ENCODE peak calls at places on chromosomes 16 and 17, in ten cellular contexts. L is endodermal cell; M is activated CD4-positive, alpha-beta memory T cell treated with anti-CD3 and anti-CD28 coated beads for 36 hours; Z is AG09309; H is activated CD4-positive, CD25-positive, alpha-beta regulatory T cell; B is stomach; S is HTR-8/SVneo; F is NCI-H460; N is fibroblast of the aortic adventitia; E is anterior cingulate cortex. V is an unnamed sample.

GRCh38 chr16:76784530-76784929 is 406.5 kb upstream of the MON1B start:
- DNase-seq in F (no peak), B (no peak), S (no peak), N (no peak), E (no peak), Z (no peak), M (no peak), H (no peak), L (no peak), V (no peak)

GRCh38 chr16:67528222-67528869 is at the start of gene RIPOR1:
- DNase-seq in Z (no peak), N (no peak), L (peak), B (peak), E (peak), S (no peak), M (peak), F (peak), H (peak), V (no peak)

GRCh38 chr17:1180958-1181768 is 1.4 kb upstream of the ABR start:
- DNase-seq in H (no peak), Z (no peak), B (no peak), N (no peak), S (no peak), E (peak), L (peak), M (no peak), F (no peak), V (no peak)

GRCh38 chr17:66491213-66491612 is 188.8 kb downstream of the PRKCA start:
- DNase-seq in L (no peak), S (no peak), Z (no peak), B (no peak), M (peak), N (no peak), H (no peak), E (no peak), F (no peak), V (no peak)

GRCh38 chr16:69520800-69521602 is 44.8 kb upstream of the NFAT5 start:
- DNase-seq in H (no peak), E (no peak), N (peak), S (no peak), F (no peak), M (peak), Z (no peak), B (no peak), L (no peak), V (no peak)

GRCh38 chr17:17186051-17186450 is 20.1 kb downstream of the PLD6 start:
- DNase-seq in F (no peak), B (peak), S (no peak), H (no peak), M (peak), L (no peak), Z (no peak), N (no peak), E (no peak), V (no peak)

GRCh38 chr16:86609115-86609514 is 30.8 kb downstream of the FOXL1 start:
- DNase-seq in H (no peak), N (peak), Z (peak), L (no peak), B (no peak), E (no peak), M (no peak), F (no peak), S (peak), V (no peak)

GRCh38 chr17:1484586-1485310 is 7.7 kb downstream of the MYO1C start:
- DNase-seq in F (no peak), B (peak), E (no peak), N (peak), H (no peak), M (peak), S (peak), L (peak), Z (no peak), V (no peak)

GRCh38 chr16:67882374-67883145 is 2.1 kb upstream of the NRN1L start:
- DNase-seq in E (peak), M (no peak), B (no peak), Z (no peak), F (no peak), S (no peak), H (no peak), N (no peak), L (no peak), V (no peak)

GRCh38 chr17:2482218-2482617 is 29.5 kb downstream of the METTL16 start:
- DNase-seq in Z (no peak), E (no peak), B (no peak), F (no peak), S (no peak), H (no peak), L (no peak), N (no peak), M (no peak), V (peak)

GRCh38 chr17:40068917-40069750 is 6.4 kb downstream of the THRA start:
- DNase-seq in N (peak), L (peak), H (peak), E (peak), F (peak), M (peak), S (no peak), Z (peak), B (peak), V (peak)

V was measured in T-cell.